ENCODE peak calls at places on chromosome 20, in eight cellular contexts. L is A172; I is stimulated activated CD8-positive, alpha-beta memory T cell treated with anti-CD3 and anti-CD28 coated beads, Interleukin-4, amount 100 ng/mL, for 1 hour; W is iris pigment epithelial cell; K is HFFc6; V is adrenal gland; Z is HuH-7.5; A is left ventricle myocardium inferior. T is an unnamed sample.

GRCh38 chr20:56504373-56505005 is 20.1 kb upstream of the FAM209A start:
- DNase-seq in L (no peak), I (no peak), W (no peak), K (no peak), V (no peak), Z (peak), A (no peak), T (no peak)

GRCh38 chr20:47018381-47018780 is 123.7 kb downstream of the EYA2 start:
- DNase-seq in L (no peak), I (no peak), W (no peak), K (no peak), V (no peak), Z (no peak), A (no peak), T (no peak)

GRCh38 chr20:25439328-25439727 is 31.9 kb downstream of the GINS1 start:
- DNase-seq in L (no peak), I (no peak), W (no peak), K (no peak), V (no peak), Z (no peak), A (no peak), T (no peak)

GRCh38 chr20:48705208-48706115 is 122.3 kb downstream of the PREX1 start:
- DNase-seq in L (no peak), I (no peak), W (no peak), K (no peak), V (no peak), Z (peak), A (no peak), T (no peak)

GRCh38 chr20:61941721-61942405 is 123.8 kb downstream of the TAF4 start:
- DNase-seq in L (no peak), I (no peak), W (no peak), K (no peak), V (no peak), Z (no peak), A (peak), T (no peak)

GRCh38 chr20:60209048-60209447 is 250.8 kb downstream of the CDH26 start:
- DNase-seq in L (no peak), I (no peak), W (no peak), K (no peak), V (no peak), Z (no peak), A (no peak), T (no peak)

GRCh38 chr20:63855363-63856110 is 5.8 kb upstream of the ABHD16B start:
- DNase-seq in L (no peak), I (no peak), W (no peak), K (no peak), V (peak), Z (peak), A (no peak), T (peak)

GRCh38 chr20:60977896-60978295 is 274.2 kb upstream of the CDH4 start:
- DNase-seq in L (no peak), I (no peak), W (no peak), K (no peak), V (no peak), Z (no peak), A (no peak), T (no peak)

GRCh38 chr20:62136283-62137091 is 6.7 kb downstream of the PSMA7 start:
- DNase-seq in L (peak), I (peak), W (peak), K (no peak), V (peak), Z (peak), A (peak), T (peak)